ENCODE peak calls at places on chromosomes 3 and 15, in six cellular contexts. G is HL-60, O is IMR-90, L is fibroblast of lung, E is B cell, B is endothelial cell of umbilical vein. Y is an unnamed sample.

GRCh38 chr15:60793656-60794055 is 314.7 kb upstream of the ICE2 start:
- DNase-seq in E (no peak), O (no peak), B (no peak), L (no peak), G (no peak), Y (no peak)

GRCh38 chr3:13884851-13885703 is 5.2 kb upstream of the WNT7A start:
- DNase-seq in E (peak), O (no peak), G (peak), B (no peak), L (no peak), Y (peak)

GRCh38 chr15:80173022-80173759 is 20.4 kb downstream of the FAH start:
- DNase-seq in L (peak), G (peak), O (peak), B (peak), E (peak), Y (no peak)

GRCh38 chr3:146590521-146590920 is 14.6 kb downstream of the PLSCR5 start:
- DNase-seq in G (no peak), O (peak), B (peak), E (no peak), L (peak), Y (no peak)

GRCh38 chr3:196399485-196399945 is 32.7 kb downstream of the UBXN7 start:
- DNase-seq in G (no peak), B (no peak), E (no peak), L (peak), O (peak), Y (no peak)

GRCh38 chr3:31004025-31004678 is 109.7 kb upstream of the GADL1 start:
- DNase-seq in G (no peak), O (peak), B (peak), L (peak), E (no peak), Y (no peak)

GRCh38 chr3:111538687-111539086 is 3.3 kb upstream of the CD96 start:
- DNase-seq in L (peak), E (no peak), B (no peak), G (no peak), O (peak), Y (no peak)

GRCh38 chr15:87354661-87355410 is 901.7 kb downstream of the NTRK3 start:
- DNase-seq in O (peak), G (no peak), B (no peak), E (no peak), L (peak), Y (no peak)

GRCh38 chr3:153679711-153680110 is 441.5 kb upstream of the ARHGEF26 start:
- DNase-seq in E (no peak), B (no peak), O (no peak), G (peak), L (no peak), Y (no peak)

GRCh38 chr15:56244237-56244810 is 645 bp upstream of the RFX7 start:
- DNase-seq in O (peak), E (peak), L (peak), B (peak), G (no peak), Y (no peak)

GRCh38 chr3:195286115-195286872 is 15.3 kb upstream of the XXYLT1 start:
- DNase-seq in L (peak), O (peak), B (peak), G (no peak), E (no peak), Y (no peak)

DNA sequence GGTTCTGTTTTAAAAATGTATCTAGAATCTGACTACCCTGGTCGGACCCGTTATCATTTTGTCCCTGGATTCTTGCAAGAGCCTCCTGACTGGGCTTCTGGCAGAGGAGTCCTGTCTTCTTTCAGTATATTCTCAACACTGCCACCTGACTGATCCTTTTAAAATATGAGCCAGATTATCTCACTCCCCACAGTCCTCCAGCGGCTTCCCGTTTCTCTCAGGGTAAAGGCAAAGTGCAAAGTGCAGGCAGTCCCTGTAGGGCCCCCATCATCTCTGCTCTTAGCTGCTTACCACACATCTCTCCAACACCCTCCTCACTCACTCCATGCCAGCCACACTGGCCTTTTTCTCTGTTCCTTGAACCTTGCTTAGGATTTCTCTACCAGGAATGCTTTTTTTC is 28.5 kb downstream of the CRTC3 start:
- DNase-seq in G (no peak), E (no peak), L (no peak), O (no peak), B (peak), Y (no peak)
- TF ChIP-seq CTCF in G (no peak), E (no peak), L (no peak), O (no peak), B (no peak), Y (no peak)

DNA sequence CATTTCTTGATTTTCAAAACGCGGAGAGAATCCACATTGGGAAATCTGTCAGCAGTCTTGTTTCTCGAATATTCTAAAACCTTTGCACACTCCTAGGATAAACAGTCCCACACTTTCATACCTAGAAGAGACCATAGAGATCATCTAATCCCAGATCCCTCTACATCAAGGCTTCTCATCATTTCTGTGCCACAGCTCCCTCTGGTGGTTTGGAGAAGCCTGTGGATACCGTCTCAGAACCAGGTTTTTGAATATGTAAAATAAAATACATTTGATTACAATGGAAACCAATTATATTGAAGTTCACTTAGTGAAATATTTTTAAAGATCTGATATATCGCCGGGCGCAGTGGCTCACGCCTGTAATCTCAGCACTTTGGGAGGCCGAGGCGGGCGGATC is 211.9 kb upstream of the GOLGA6L4 start:
- DNase-seq in G (no peak), L (peak), O (peak), E (no peak), B (no peak), Y (no peak)
- TF ChIP-seq CTCF in G (peak), L (peak), O (peak), E (peak), B (peak), Y (peak)

DNA sequence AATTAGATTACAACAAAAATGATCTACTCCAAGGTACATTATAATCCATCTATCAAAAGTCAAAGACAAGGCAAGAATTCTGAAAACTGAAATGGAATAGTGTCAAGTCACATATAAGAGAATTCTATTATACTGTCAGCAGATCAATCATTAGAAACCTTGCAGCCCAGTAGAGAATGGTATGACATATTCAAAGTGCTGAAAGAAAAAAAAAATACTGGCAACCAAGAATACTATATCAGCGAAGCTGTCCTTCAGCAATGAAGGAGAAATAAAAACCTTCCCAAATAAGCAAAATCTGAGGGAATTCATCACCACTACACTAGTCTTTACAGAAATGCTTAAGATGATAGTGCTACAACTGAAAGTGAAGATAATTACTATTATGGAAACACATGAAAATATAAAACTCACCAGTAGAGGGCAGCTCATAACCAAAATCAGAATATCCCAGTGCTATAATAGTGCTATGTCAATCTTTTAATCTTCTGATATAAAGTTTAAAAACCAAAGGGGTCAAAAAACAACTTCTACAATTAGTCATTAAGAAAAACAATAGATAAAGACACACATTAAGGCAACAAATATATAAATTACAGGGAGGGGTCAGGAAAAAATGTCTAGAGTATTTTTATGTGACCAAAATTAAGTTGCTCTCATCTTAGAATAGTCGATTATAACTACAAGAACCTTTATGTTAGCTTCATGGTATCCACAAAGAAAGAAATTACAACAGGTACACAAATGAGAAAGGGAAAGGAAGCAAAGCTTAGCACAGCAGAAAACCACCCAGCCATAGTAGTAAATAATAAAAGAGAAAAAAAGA is 190.7 kb upstream of the CNTN6 start:
- DNase-seq in G (no peak), L (no peak), E (no peak), O (no peak), B (peak), Y (no peak)
- TF ChIP-seq CTCF in G (peak), L (peak), E (peak), O (peak), B (peak), Y (peak)

GRCh38 chr3:168047190-168047795 is 48.4 kb downstream of the GOLIM4 start:
- DNase-seq in O (peak), B (peak), L (peak), E (peak), G (peak), Y (no peak)
- TF ChIP-seq CTCF in O (peak), B (peak), L (peak), E (peak), G (peak), Y (peak)